ENCODE peak calls at places on chromosome 19, in nine cellular contexts. I is NCI-H1092; Y is A673; D is smooth muscle cell of the brain vasculature; S is G401; M is lower leg skin; Z is astrocyte; X is hepatocyte; V is stimulated activated CD4-positive, alpha-beta T cell treated with anti-CD3 and anti-CD28 coated beads, Interleukin-1b, Interleukin-23, amount 100 ng/mL, for 4 hours. C is an unnamed sample.

GRCh38 chr19:38661996-38662395 is 14.5 kb downstream of the ACTN4 start:
- DNase-seq in I (no peak), Y (no peak), D (no peak), S (no peak), M (peak; percentile 74), Z (no peak), X (peak; percentile 69), V (no peak), C (peak; percentile 72)

GRCh38 chr19:44746616-44746945 is 1.9 kb upstream of the BCL3 start:
- DNase-seq in I (no peak), Y (no peak), D (no peak), S (no peak), M (no peak), Z (no peak), X (no peak), V (no peak), C (no peak)

GRCh38 chr19:6047741-6048231 is 62.5 kb downstream of the RFX2 start:
- DNase-seq in I (peak; percentile 31), Y (peak; percentile 46), D (no peak), S (peak; percentile 28), M (no peak), Z (no peak), X (peak; percentile 71), V (no peak), C (peak; percentile 45)

GRCh38 chr19:46606681-46607440 is 5.7 kb downstream of the CALM3 start:
- DNase-seq in I (no peak), Y (no peak), D (no peak), S (no peak), M (no peak), Z (no peak), X (no peak), V (no peak), C (no peak)

GRCh38 chr19:3479177-3479818 is 1.0 kb downstream of the SMIM24 start:
- DNase-seq in I (no peak), Y (peak; percentile 68), D (no peak), S (no peak), M (no peak), Z (no peak), X (peak; percentile 62), V (no peak), C (no peak)

GRCh38 chr19:49210108-49210900 is 52.7 kb downstream of the TRPM4 start:
- DNase-seq in I (no peak), Y (peak; percentile 96), D (no peak), S (no peak), M (no peak), Z (no peak), X (peak; percentile 62), V (no peak), C (peak; percentile 50)

GRCh38 chr19:39937094-39937493 is 2.7 kb upstream of the FCGBP start:
- DNase-seq in I (no peak), Y (no peak), D (no peak), S (no peak), M (no peak), Z (no peak), X (no peak), V (peak; percentile 48), C (no peak)

GRCh38 chr19:30345686-30346085 is 26.5 kb upstream of the ZNF536 start:
- DNase-seq in I (no peak), Y (no peak), D (no peak), S (no peak), M (no peak), Z (no peak), X (no peak), V (no peak), C (no peak)

GRCh38 chr19:917323-918151 is at the start of gene KISS1R:
- DNase-seq in I (no peak), Y (peak; percentile 50), D (no peak), S (peak; percentile 41), M (no peak), Z (no peak), X (peak; percentile 74), V (no peak), C (no peak)

GRCh38 chr19:3465552-3465951 is 14.8 kb downstream of the SMIM24 start:
- DNase-seq in I (no peak), Y (no peak), D (no peak), S (no peak), M (no peak), Z (no peak), X (no peak), V (no peak), C (no peak)

GRCh38 chr19:16210168-16210567 is 12.5 kb downstream of the AP1M1 start:
- DNase-seq in I (no peak), Y (no peak), D (no peak), S (no peak), M (no peak), Z (no peak), X (no peak), V (no peak), C (no peak)

GRCh38 chr19:52398091-52398461 is 427 bp downstream of the ZNF528 start:
- DNase-seq in I (no peak), Y (no peak), D (no peak), S (no peak), M (no peak), Z (no peak), X (peak; percentile 31), V (peak; percentile 1), C (no peak)

GRCh38 chr19:11202488-11203193 is 5.3 kb upstream of the KANK2 start:
- DNase-seq in I (no peak), Y (no peak), D (no peak), S (no peak), M (no peak), Z (no peak), X (no peak), V (no peak), C (no peak)

GRCh38 chr19:6187374-6187773 is 51.9 kb downstream of the ACSBG2 start:
- DNase-seq in I (no peak), Y (no peak), D (no peak), S (no peak), M (no peak), Z (no peak), X (no peak), V (no peak), C (no peak)

C was measured in ureter.